ENCODE peak calls at places on chromosomes 4 and X, in six cellular contexts. One of them, this sample, is unnamed.

GRCh38 chr4:90958256-90958895 is 831.2 kb downstream of the CCSER1 start:
- DNase-seq in fibroblast of lung: peak; percentile 92
- DNase-seq in right atrium auricular region: no peak
- DNase-seq in HFF-Myc: no peak
- DNase-seq in colonic mucosa: no peak
- DNase-seq in ascending aorta: no peak
- DNase-seq in this sample: peak; percentile 95

GRCh38 chr4:132123870-132124623 is 1025.0 kb upstream of the PCDH10 start:
- DNase-seq in right atrium auricular region: no peak
- DNase-seq in fibroblast of lung: peak; percentile 36
- DNase-seq in ascending aorta: no peak
- DNase-seq in colonic mucosa: no peak
- DNase-seq in HFF-Myc: no peak
- DNase-seq in this sample: peak; percentile 18

GRCh38 chr4:41878991-41879491 is 56.2 kb upstream of the TMEM33 start:
- DNase-seq in right atrium auricular region: no peak
- DNase-seq in ascending aorta: no peak
- DNase-seq in HFF-Myc: no peak
- DNase-seq in fibroblast of lung: no peak
- DNase-seq in colonic mucosa: no peak
- DNase-seq in this sample: no peak

GRCh38 chrX:129139837-129140679 is 383.2 kb downstream of the SMARCA1 start:
- DNase-seq in colonic mucosa: no peak
- DNase-seq in HFF-Myc: no peak
- DNase-seq in ascending aorta: no peak
- DNase-seq in fibroblast of lung: no peak
- DNase-seq in right atrium auricular region: no peak
- DNase-seq in this sample: peak; percentile 54

GRCh38 chr4:65535128-65535527 is 135.2 kb downstream of the EPHA5 start:
- DNase-seq in right atrium auricular region: no peak
- DNase-seq in ascending aorta: no peak
- DNase-seq in HFF-Myc: no peak
- DNase-seq in colonic mucosa: no peak
- DNase-seq in fibroblast of lung: no peak
- DNase-seq in this sample: no peak

GRCh38 chr4:105122334-105122733 is 24.3 kb upstream of the TET2 start:
- DNase-seq in ascending aorta: no peak
- DNase-seq in fibroblast of lung: peak; percentile 12
- DNase-seq in colonic mucosa: no peak
- DNase-seq in right atrium auricular region: no peak
- DNase-seq in HFF-Myc: no peak
- DNase-seq in this sample: no peak

GRCh38 chrX:23332888-23333821 is 1.5 kb upstream of the PTCHD1 start:
- DNase-seq in colonic mucosa: no peak
- DNase-seq in ascending aorta: no peak
- DNase-seq in fibroblast of lung: no peak
- DNase-seq in HFF-Myc: no peak
- DNase-seq in right atrium auricular region: no peak
- DNase-seq in this sample: no peak

GRCh38 chr4:66372706-66373105 is 702.4 kb upstream of the EPHA5 start:
- DNase-seq in fibroblast of lung: no peak
- DNase-seq in ascending aorta: no peak
- DNase-seq in HFF-Myc: no peak
- DNase-seq in right atrium auricular region: no peak
- DNase-seq in colonic mucosa: no peak
- DNase-seq in this sample: no peak

GRCh38 chr4:93414041-93414440 is 414.5 kb upstream of the ATOH1 start:
- DNase-seq in right atrium auricular region: no peak
- DNase-seq in HFF-Myc: no peak
- DNase-seq in fibroblast of lung: no peak
- DNase-seq in ascending aorta: no peak
- DNase-seq in colonic mucosa: no peak
- DNase-seq in this sample: no peak

GRCh38 chr4:3836802-3837601 is 70.8 kb downstream of the ADRA2C start:
- DNase-seq in fibroblast of lung: no peak
- DNase-seq in colonic mucosa: no peak
- DNase-seq in HFF-Myc: no peak
- DNase-seq in ascending aorta: no peak
- DNase-seq in right atrium auricular region: no peak
- DNase-seq in this sample: no peak

GRCh38 chr4:174156239-174156826 is 127.1 kb downstream of the FBXO8 start:
- DNase-seq in ascending aorta: no peak
- DNase-seq in colonic mucosa: no peak
- DNase-seq in fibroblast of lung: peak; percentile 78
- DNase-seq in HFF-Myc: peak; percentile 19
- DNase-seq in right atrium auricular region: no peak
- DNase-seq in this sample: peak; percentile 58

GRCh38 chr4:108695062-108695461 is 44.7 kb downstream of the OSTC start:
- DNase-seq in colonic mucosa: no peak
- DNase-seq in fibroblast of lung: no peak
- DNase-seq in ascending aorta: no peak
- DNase-seq in HFF-Myc: no peak
- DNase-seq in right atrium auricular region: no peak
- DNase-seq in this sample: no peak

GRCh38 chr4:67871867-67872266 is 11.9 kb downstream of the TMPRSS11D start:
- DNase-seq in HFF-Myc: peak; percentile 39
- DNase-seq in colonic mucosa: no peak
- DNase-seq in fibroblast of lung: peak; percentile 65
- DNase-seq in ascending aorta: no peak
- DNase-seq in right atrium auricular region: no peak
- DNase-seq in this sample: peak; percentile 64

GRCh38 chrX:82196866-82197265 is 995.0 kb downstream of the SH3BGRL start:
- DNase-seq in HFF-Myc: no peak
- DNase-seq in colonic mucosa: no peak
- DNase-seq in right atrium auricular region: no peak
- DNase-seq in ascending aorta: no peak
- DNase-seq in fibroblast of lung: no peak
- DNase-seq in this sample: no peak

GRCh38 chr4:122863626-122864025 is 37.0 kb downstream of the FGF2 start:
- DNase-seq in colonic mucosa: no peak
- DNase-seq in HFF-Myc: no peak
- DNase-seq in ascending aorta: no peak
- DNase-seq in fibroblast of lung: no peak
- DNase-seq in right atrium auricular region: no peak
- DNase-seq in this sample: no peak

GRCh38 chr4:36392049-36392448 is 110.6 kb downstream of the DTHD1 start:
- DNase-seq in fibroblast of lung: no peak
- DNase-seq in ascending aorta: no peak
- DNase-seq in colonic mucosa: no peak
- DNase-seq in HFF-Myc: no peak
- DNase-seq in right atrium auricular region: no peak
- DNase-seq in this sample: peak; percentile 16

GRCh38 chr4:156950090-156950489 is 21.5 kb downstream of the PDGFC start:
- DNase-seq in ascending aorta: no peak
- DNase-seq in fibroblast of lung: no peak
- DNase-seq in HFF-Myc: no peak
- DNase-seq in colonic mucosa: no peak
- DNase-seq in right atrium auricular region: no peak
- DNase-seq in this sample: no peak

GRCh38 chr4:140581078-140581477 is 12.3 kb upstream of the UCP1 start:
- DNase-seq in ascending aorta: no peak
- DNase-seq in HFF-Myc: no peak
- DNase-seq in right atrium auricular region: no peak
- DNase-seq in colonic mucosa: no peak
- DNase-seq in fibroblast of lung: no peak
- DNase-seq in this sample: no peak

GRCh38 chr4:180449395-180449956 is 1793.7 kb upstream of the TENM3 start:
- DNase-seq in HFF-Myc: no peak
- DNase-seq in ascending aorta: no peak
- DNase-seq in right atrium auricular region: no peak
- DNase-seq in colonic mucosa: no peak
- DNase-seq in fibroblast of lung: peak; percentile 44
- DNase-seq in this sample: peak; percentile 24

GRCh38 chr4:122898370-122899150 is 23.8 kb downstream of the NUDT6 start:
- DNase-seq in HFF-Myc: peak; percentile 77
- DNase-seq in fibroblast of lung: peak; percentile 85
- DNase-seq in colonic mucosa: peak; percentile 19
- DNase-seq in ascending aorta: no peak
- DNase-seq in right atrium auricular region: no peak
- DNase-seq in this sample: peak; percentile 93

GRCh38 chr4:100694467-100694866 is 176.6 kb upstream of the EMCN start:
- DNase-seq in fibroblast of lung: no peak
- DNase-seq in HFF-Myc: no peak
- DNase-seq in colonic mucosa: no peak
- DNase-seq in right atrium auricular region: no peak
- DNase-seq in ascending aorta: no peak
- DNase-seq in this sample: no peak

GRCh38 chr4:100695039-100695654 is 177.3 kb upstream of the EMCN start:
- DNase-seq in right atrium auricular region: no peak
- DNase-seq in ascending aorta: no peak
- DNase-seq in fibroblast of lung: no peak
- DNase-seq in HFF-Myc: no peak
- DNase-seq in colonic mucosa: no peak
- DNase-seq in this sample: no peak

GRCh38 chr4:100695871-100696270 is 178.0 kb upstream of the EMCN start:
- DNase-seq in fibroblast of lung: no peak
- DNase-seq in right atrium auricular region: no peak
- DNase-seq in colonic mucosa: no peak
- DNase-seq in HFF-Myc: no peak
- DNase-seq in ascending aorta: no peak
- DNase-seq in this sample: no peak

GRCh38 chr4:100690812-100691211 is 173.0 kb upstream of the EMCN start:
- DNase-seq in ascending aorta: no peak
- DNase-seq in right atrium auricular region: no peak
- DNase-seq in colonic mucosa: no peak
- DNase-seq in HFF-Myc: no peak
- DNase-seq in fibroblast of lung: no peak
- DNase-seq in this sample: no peak

DNA sequence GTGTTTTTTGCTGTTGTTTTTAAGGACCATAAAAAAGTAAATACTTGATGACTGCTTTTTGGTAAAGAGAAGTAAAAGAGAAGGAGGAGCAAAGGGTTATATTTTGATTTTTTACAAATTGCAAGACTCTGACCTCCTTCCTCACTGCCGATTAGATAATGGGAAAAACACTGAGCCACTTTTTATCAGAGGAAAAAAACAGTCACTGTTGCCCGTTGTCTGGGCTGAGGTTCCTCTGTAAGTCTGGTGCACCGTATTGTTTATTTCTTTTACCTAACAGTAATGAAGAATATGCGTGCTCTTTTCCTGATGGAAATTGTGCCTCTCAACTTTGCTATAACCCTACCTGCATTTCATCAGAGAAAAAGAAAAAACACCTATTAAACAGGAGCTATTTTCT is 178.7 kb upstream of the EMCN start:
- DNase-seq in ascending aorta: no peak
- DNase-seq in right atrium auricular region: no peak
- DNase-seq in HFF-Myc: no peak
- DNase-seq in colonic mucosa: no peak
- DNase-seq in fibroblast of lung: no peak
- DNase-seq in this sample: no peak
- H3K4me3 ChIP-seq in ascending aorta: no peak overlapping the region
- H3K4me3 ChIP-seq in right atrium auricular region: no peak overlapping the region
- H3K4me3 ChIP-seq in HFF-Myc: no peak overlapping the region
- H3K4me3 ChIP-seq in colonic mucosa: no peak overlapping the region
- H3K4me3 ChIP-seq in fibroblast of lung: no peak overlapping the region
- H3K4me3 ChIP-seq in this sample: no peak overlapping the region

DNA sequence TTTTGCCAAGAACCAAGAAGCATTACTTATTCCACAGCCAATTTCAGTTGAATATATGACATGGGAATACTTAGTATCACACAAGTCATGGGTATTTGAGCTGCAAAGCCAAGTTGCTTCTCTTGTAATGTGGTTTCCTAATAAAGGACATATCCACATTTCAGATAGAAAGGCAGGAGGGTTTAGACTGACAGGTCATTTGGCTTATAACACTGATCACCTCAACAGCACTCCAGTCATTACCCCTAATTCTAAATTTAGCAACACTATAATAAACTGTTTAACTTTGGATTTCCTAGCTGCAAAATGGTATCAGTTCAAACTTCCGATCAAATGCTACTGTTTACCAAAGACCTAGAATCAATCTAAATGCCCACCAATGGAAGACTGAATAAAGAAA is 114.0 kb upstream of the FTHL17 start:
- DNase-seq in HFF-Myc: no peak
- DNase-seq in right atrium auricular region: no peak
- DNase-seq in fibroblast of lung: no peak
- DNase-seq in ascending aorta: no peak
- DNase-seq in colonic mucosa: no peak
- DNase-seq in this sample: no peak
- TF ChIP-seq CTCF in HFF-Myc: no peak
- TF ChIP-seq CTCF in right atrium auricular region: no peak
- TF ChIP-seq CTCF in fibroblast of lung: no peak
- TF ChIP-seq CTCF in ascending aorta: no peak
- TF ChIP-seq CTCF in colonic mucosa: no peak
- TF ChIP-seq CTCF in this sample: no peak

DNA sequence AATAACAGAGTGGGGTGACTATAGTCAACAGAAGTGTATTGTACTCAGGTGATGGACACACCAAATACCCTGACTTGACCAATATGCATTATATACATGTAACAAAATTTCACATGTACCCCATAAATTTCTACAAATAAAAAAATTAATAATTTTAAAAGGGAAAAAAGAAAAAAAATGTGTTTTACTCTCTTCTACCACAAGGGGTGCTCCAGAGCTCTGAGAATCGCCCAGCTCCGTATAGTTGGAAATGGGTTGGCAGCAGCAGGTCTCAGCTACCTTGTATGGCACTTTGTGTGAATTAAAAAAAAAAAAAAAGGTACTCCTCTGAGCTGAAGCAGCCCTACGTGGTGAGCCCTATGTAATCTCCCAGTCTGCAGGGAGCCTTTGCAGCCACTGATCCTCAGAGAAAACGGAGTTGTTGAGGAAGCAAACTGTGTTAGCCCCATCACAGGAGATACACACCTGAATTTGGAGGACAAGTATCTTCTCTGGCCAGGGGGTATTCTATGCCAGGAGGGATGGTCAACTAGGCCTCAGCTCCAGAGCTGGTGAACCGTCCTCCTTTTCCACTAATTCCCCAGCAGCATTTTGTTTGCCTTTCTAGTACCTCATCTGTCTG is 17.2 kb upstream of the POLA1 start:
- DNase-seq in right atrium auricular region: no peak
- DNase-seq in fibroblast of lung: peak; percentile 8
- DNase-seq in HFF-Myc: no peak
- DNase-seq in ascending aorta: no peak
- DNase-seq in colonic mucosa: no peak
- DNase-seq in this sample: no peak
- H3K4me3 ChIP-seq in right atrium auricular region: no peak overlapping the region
- H3K4me3 ChIP-seq in fibroblast of lung: no peak overlapping the region
- H3K4me3 ChIP-seq in HFF-Myc: no peak overlapping the region
- H3K4me3 ChIP-seq in ascending aorta: no peak overlapping the region
- H3K4me3 ChIP-seq in colonic mucosa: no peak overlapping the region
- H3K4me3 ChIP-seq in this sample: no peak overlapping the region

GRCh38 chr4:127965803-127966175 is 583 bp downstream of the ABHD18 start:
- DNase-seq in right atrium auricular region: no peak
- DNase-seq in colonic mucosa: peak; percentile 65
- DNase-seq in ascending aorta: no peak
- DNase-seq in fibroblast of lung: peak; percentile 30
- DNase-seq in HFF-Myc: no peak
- DNase-seq in this sample: no peak

GRCh38 chr4:127967141-127967775 is 2.1 kb downstream of the ABHD18 start:
- DNase-seq in HFF-Myc: peak; percentile 22
- DNase-seq in colonic mucosa: no peak
- DNase-seq in fibroblast of lung: peak; percentile 13
- DNase-seq in ascending aorta: no peak
- DNase-seq in right atrium auricular region: no peak
- DNase-seq in this sample: no peak

GRCh38 chr4:127959794-127960193 is 5.2 kb downstream of the MFSD8 start:
- DNase-seq in ascending aorta: no peak
- DNase-seq in colonic mucosa: no peak
- DNase-seq in right atrium auricular region: no peak
- DNase-seq in HFF-Myc: no peak
- DNase-seq in fibroblast of lung: no peak
- DNase-seq in this sample: no peak

GRCh38 chr4:127968565-127968964 is 3.4 kb downstream of the ABHD18 start:
- DNase-seq in fibroblast of lung: no peak
- DNase-seq in colonic mucosa: no peak
- DNase-seq in ascending aorta: no peak
- DNase-seq in right atrium auricular region: no peak
- DNase-seq in HFF-Myc: no peak
- DNase-seq in this sample: no peak

GRCh38 chr4:127965062-127965802 is at the start of the genes ABHD18 and MFSD8:
- DNase-seq in HFF-Myc: peak; percentile 95
- DNase-seq in ascending aorta: peak; percentile 98
- DNase-seq in fibroblast of lung: peak; percentile 99
- DNase-seq in colonic mucosa: peak; percentile 99
- DNase-seq in right atrium auricular region: peak; percentile 99
- DNase-seq in this sample: peak; percentile 99
- TF ChIP-seq CTCF in HFF-Myc: peak; percentile 42
- TF ChIP-seq CTCF in ascending aorta: peak; percentile 39
- TF ChIP-seq CTCF in fibroblast of lung: peak; percentile 49
- TF ChIP-seq CTCF in colonic mucosa: no peak
- TF ChIP-seq CTCF in right atrium auricular region: peak; percentile 23
- TF ChIP-seq CTCF in this sample: peak; percentile 59

This sample was measured in astrocyte of the spinal cord.